ENCODE peak calls at places on chromosomes 16 and 17, in seven cellular contexts. G is spleen, J is fibroblast of lung, Q is adrenal gland, C is cardiac muscle cell, F is SK-N-SH, Z is A673. L is an unnamed sample. For H3K9me3, the result is how much of the 10 kb centered on the place peaks cover.

GRCh38 chr16:5065368-5065767 is 388 bp downstream of the C16orf89 start:
- DNase-seq in F (no peak), Q (no peak), J (no peak), C (no peak), Z (no peak), G (no peak), L (no peak)

GRCh38 chr16:11319529-11320146 is 25.6 kb upstream of the RMI2 start:
- DNase-seq in Z (peak), G (no peak), J (no peak), C (no peak), Q (no peak), F (peak), L (peak)

GRCh38 chr17:68182940-68183551 is 64.8 kb upstream of the AMZ2 start:
- DNase-seq in C (no peak), Q (no peak), J (no peak), Z (no peak), F (no peak), G (peak), L (no peak)

GRCh38 chr17:79811036-79811887 is 14.4 kb upstream of the CBX8 start:
- DNase-seq in J (no peak), F (peak), Z (peak), Q (no peak), C (peak), G (no peak), L (no peak)

GRCh38 chr16:55367796-55368195 is 43.8 kb downstream of the IRX6 start:
- DNase-seq in C (no peak), G (no peak), Q (no peak), F (no peak), Z (no peak), J (peak), L (no peak)

GRCh38 chr17:75842963-75843576 is 1.1 kb downstream of the UNC13D start:
- DNase-seq in Z (no peak), J (no peak), C (no peak), F (no peak), G (peak), Q (no peak), L (no peak)

GRCh38 chr17:50557265-50558029 is 3.1 kb upstream of the CACNA1G start:
- DNase-seq in F (no peak), Z (no peak), Q (no peak), G (no peak), J (no peak), C (no peak), L (no peak)

GRCh38 chr16:74999208-74999682 is 421 bp downstream of the ZNRF1 start:
- DNase-seq in F (no peak), J (peak), G (peak), Z (peak), C (no peak), Q (no peak), L (no peak)

GRCh38 chr16:1712791-1713261 is 6.8 kb downstream of the MAPK8IP3 start:
- DNase-seq in F (no peak), C (no peak), Z (no peak), G (peak), J (peak), Q (peak), L (no peak)

GRCh38 chr17:39568710-39569109 is 39.0 kb downstream of the NEUROD2 start:
- DNase-seq in G (no peak), Z (no peak), Q (no peak), F (no peak), J (no peak), C (no peak), L (no peak)

GRCh38 chr16:9053006-9053601 is 38.3 kb upstream of the HAPSTR1 start:
- DNase-seq in Z (peak), F (peak), J (peak), C (peak), G (no peak), Q (peak), L (peak)

GRCh38 chr16:56932588-56933265 is 785 bp downstream of the HERPUD1 start:
- DNase-seq in Q (peak), C (peak), F (peak), J (peak), Z (peak), G (peak), L (peak)

GRCh38 chr17:47757416-47757815 is 24.4 kb downstream of the TBX21 start:
- DNase-seq in G (no peak), Z (no peak), Q (no peak), J (no peak), F (no peak), C (no peak), L (no peak)

GRCh38 chr16:57530104-57530522 is 6.3 kb downstream of the CCDC102A start:
- DNase-seq in F (peak), C (no peak), J (peak), Q (peak), Z (no peak), G (peak), L (no peak)

GRCh38 chr17:71472809-71473789 is 647.7 kb upstream of the SOX9 start:
- DNase-seq in Z (peak), C (peak), G (no peak), Q (no peak), J (peak), F (peak), L (peak)

GRCh38 chr16:31427441-31428276 is 501 bp downstream of the COX6A2 start:
- DNase-seq in Z (peak), J (no peak), F (peak), C (no peak), Q (peak), G (peak), L (no peak)

GRCh38 chr17:48215583-48216139 is 108.1 kb downstream of the SNX11 start:
- DNase-seq in F (peak), Q (peak), C (no peak), J (peak), Z (peak), G (no peak), L (peak)

GRCh38 chr17:40782450-40782849 is at the start of gene KRT27:
- DNase-seq in C (no peak), G (no peak), Q (no peak), Z (no peak), J (no peak), F (no peak), L (no peak)

GRCh38 chr16:85431431-85432124 is 181.5 kb upstream of the GSE1 start:
- DNase-seq in G (peak), F (peak), J (peak), C (no peak), Q (no peak), Z (no peak), L (no peak)

GRCh38 chr16:57502048-57502775 is 15.9 kb upstream of the DOK4 start:
- DNase-seq in Q (no peak), F (no peak), G (no peak), C (no peak), Z (no peak), J (no peak), L (no peak)

GRCh38 chr17:42849451-42850157 is 1.4 kb upstream of the AOC3 start:
- DNase-seq in F (no peak), G (peak), J (no peak), C (no peak), Q (peak), Z (no peak), L (no peak)

GRCh38 chr17:49024523-49024922 is 27.3 kb downstream of the IGF2BP1 start:
- DNase-seq in F (no peak), C (no peak), G (no peak), J (no peak), Q (no peak), Z (no peak), L (no peak)

GRCh38 chr17:81460856-81461460 is 51.6 kb downstream of the ACTG1 start:
- DNase-seq in F (no peak), G (peak), Z (no peak), C (no peak), Q (no peak), J (no peak), L (no peak)

GRCh38 chr16:22369221-22369811 is 5.1 kb downstream of the CDR2 start:
- DNase-seq in Z (peak), C (no peak), Q (no peak), J (peak), F (no peak), G (no peak), L (peak)

GRCh38 chr16:85417156-85417860 is 195.8 kb upstream of the GSE1 start:
- DNase-seq in Z (no peak), Q (no peak), F (no peak), G (peak), C (no peak), J (no peak), L (no peak)

GRCh38 chr17:66301864-66302741 is at the start of gene PRKCA:
- DNase-seq in Q (peak), J (peak), C (peak), Z (peak), G (peak), F (peak), L (peak)

GRCh38 chr16:55439101-55439690 is 39.8 kb upstream of the MMP2 start:
- DNase-seq in G (no peak), Z (no peak), Q (no peak), J (no peak), F (no peak), C (no peak), L (no peak)

GRCh38 chr16:67666032-67666537 is 465 bp downstream of the ENKD1 start:
- DNase-seq in G (peak), Q (peak), Z (no peak), C (peak), F (peak), J (no peak), L (peak)

GRCh38 chr17:28530926-28531325 is 21.5 kb downstream of the UNC119 start:
- DNase-seq in G (no peak), C (no peak), Q (no peak), F (no peak), J (no peak), Z (no peak), L (no peak)
- H3K9me3 ChIP-seq in G (under half), C (under half), Q (under half), F (under half), J (under half), Z (under half), L (under half)

GRCh38 chr17:73591278-73592078 is 52.8 kb downstream of the SDK2 start:
- DNase-seq in Z (no peak), G (peak), Q (no peak), C (no peak), F (no peak), J (no peak), L (no peak)

GRCh38 chr17:73593249-73593965 is 50.8 kb downstream of the SDK2 start:
- DNase-seq in Z (no peak), F (no peak), G (no peak), Q (no peak), C (no peak), J (no peak), L (no peak)

GRCh38 chr17:73594025-73594424 is 50.2 kb downstream of the SDK2 start:
- DNase-seq in G (no peak), F (no peak), C (peak), Z (no peak), Q (no peak), J (no peak), L (no peak)

GRCh38 chr17:73592531-73592961 is 51.7 kb downstream of the SDK2 start:
- DNase-seq in F (no peak), Q (no peak), C (no peak), Z (no peak), G (peak), J (no peak), L (no peak)

DNA sequence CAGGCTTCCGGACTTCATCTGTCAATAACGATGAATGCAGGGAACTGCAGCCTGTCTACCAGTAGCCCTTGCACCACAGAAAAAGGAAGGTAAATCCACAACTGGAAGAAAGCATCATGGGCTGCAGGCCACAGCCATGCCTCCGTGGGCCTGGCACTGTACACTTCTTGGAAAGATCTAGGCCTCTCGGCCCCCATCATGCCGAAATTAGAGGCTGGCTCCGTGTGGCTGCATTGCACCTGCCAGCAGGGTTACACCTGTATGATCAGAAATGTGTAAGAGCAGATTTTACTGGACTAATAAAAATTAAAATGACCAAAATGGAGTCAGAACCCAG is 52.2 kb downstream of the SDK2 start:
- DNase-seq in C (no peak), G (peak), J (no peak), Z (no peak), F (no peak), Q (no peak), L (no peak)
- H3K27ac ChIP-seq in C (no peak), G (peak), J (no peak), Z (no peak), F (no peak), Q (no peak), L (no peak)

DNA sequence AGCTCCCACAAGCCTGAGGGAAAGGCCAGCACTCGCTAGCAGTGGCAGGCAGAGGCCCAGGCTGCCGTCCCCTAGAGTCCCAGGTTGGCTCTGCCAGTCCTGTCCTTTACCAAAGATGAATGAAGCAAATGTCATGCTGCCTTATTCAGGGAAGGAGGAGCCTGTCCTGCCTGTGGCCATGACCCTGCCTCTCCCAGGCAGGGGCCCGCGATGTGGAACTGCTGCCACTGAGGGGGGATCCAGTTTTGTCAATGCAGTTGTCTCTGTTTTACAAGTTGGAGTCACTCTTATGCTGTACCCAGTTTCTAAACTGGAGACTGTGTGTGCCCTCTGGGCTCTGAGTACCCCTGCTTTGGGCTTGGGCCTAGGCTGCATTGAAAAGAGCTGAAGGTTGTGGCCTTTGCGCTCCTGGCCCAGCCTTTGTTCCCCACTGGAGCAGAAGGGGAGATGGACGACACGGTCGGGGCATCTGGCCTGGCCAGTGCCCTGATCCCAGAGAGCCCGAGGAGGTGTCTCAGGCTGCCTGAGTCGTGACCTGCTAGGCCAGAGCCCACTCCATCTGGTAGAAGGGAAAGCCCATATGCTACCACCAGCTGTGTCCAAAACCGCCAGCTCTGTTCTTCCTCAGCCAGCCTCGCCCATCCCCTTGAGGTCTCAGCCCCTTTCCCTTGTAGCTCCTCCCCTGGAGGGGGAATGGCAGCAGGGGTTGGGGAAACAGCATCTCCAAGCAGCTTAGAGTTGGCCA is 5.5 kb downstream of the LIMD2 start:
- DNase-seq in Z (peak), F (peak), C (no peak), G (no peak), Q (no peak), J (no peak), L (peak)
- H3K9me3 ChIP-seq in Z (under half), F (under half), C (under half), G (under half), Q (under half), J (under half), L (under half)

DNA sequence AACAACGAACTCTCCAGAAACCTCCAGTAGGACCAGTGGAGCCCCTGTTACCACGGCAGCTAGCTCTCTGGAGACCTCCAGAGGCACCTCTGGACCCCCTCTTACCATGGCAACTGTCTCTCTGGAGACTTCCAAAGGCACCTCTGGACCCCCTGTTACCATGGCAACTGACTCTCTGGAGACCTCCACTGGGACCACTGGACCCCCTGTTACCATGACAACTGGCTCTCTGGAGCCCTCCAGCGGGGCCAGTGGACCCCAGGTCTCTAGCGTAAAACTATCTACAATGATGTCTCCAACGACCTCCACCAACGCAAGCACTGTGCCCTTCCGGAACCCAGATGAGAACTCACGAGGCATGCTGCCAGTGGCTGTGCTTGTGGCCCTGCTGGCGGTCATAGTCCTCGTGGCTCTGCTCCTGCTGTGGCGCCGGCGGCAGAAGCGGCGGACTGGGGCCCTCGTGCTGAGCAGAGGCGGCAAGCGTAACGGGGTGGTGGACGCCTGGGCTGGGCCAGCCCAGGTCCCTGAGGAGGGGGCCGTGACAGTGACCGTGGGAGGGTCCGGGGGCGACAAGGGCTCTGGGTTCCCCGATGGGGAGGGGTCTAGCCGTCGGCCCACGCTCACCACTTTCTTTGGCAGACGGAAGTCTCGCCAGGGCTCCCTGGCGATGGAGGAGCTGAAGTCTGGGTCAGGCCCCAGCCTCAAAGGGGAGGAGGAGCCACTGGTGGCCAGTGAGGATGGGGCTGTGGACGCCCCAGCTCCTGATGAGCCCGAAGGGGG is 1.3 kb downstream of the SPN start:
- DNase-seq in Z (no peak), Q (no peak), J (no peak), C (no peak), F (no peak), G (peak), L (no peak)
- H3K27ac ChIP-seq in Z (no peak), Q (no peak), J (no peak), C (no peak), F (no peak), G (peak), L (no peak)

GRCh38 chr16:35881654-35882053 is 2422.2 kb downstream of the TP53TG3F start:
- DNase-seq in F (no peak), G (no peak), C (no peak), Z (no peak), J (no peak), Q (no peak), L (no peak)
- H3K9me3 ChIP-seq in F (under half), G (half or more), C (under half), Z (half or more), J (under half), Q (under half), L (under half)

GRCh38 chr17:7479139-7479388 is 367 bp downstream of the ZBTB4 start:
- DNase-seq in Z (no peak), C (no peak), Q (no peak), F (no peak), G (no peak), J (no peak), L (no peak)
- H3K27ac ChIP-seq in Z (peak), C (peak), Q (peak), F (peak), G (peak), J (peak), L (peak)

L was measured in SJCRH30.